ENCODE peak calls at places on chromosomes 7 and 10, in seven cellular contexts. One of them, this sample, is unnamed.
A peak's percentile ranks its signal among the peaks of the same experiment; 100 is the strongest.

GRCh38 chr10:127925471-127926207 is 18.7 kb downstream of the PTPRE start:
- DNase-seq in left colon: no peak
- DNase-seq in neural crest cell: no peak
- DNase-seq in activated CD8-positive, alpha-beta memory T cell treated with anti-CD3 and anti-CD28 coated beads for 48 hours: no peak
- DNase-seq in cardiac muscle cell: no peak
- DNase-seq in Calu3: no peak
- DNase-seq in anterior cingulate cortex: no peak
- DNase-seq in this sample: no peak

GRCh38 chr7:44163591-44163990 is 22.5 kb upstream of the MYL7 start:
- DNase-seq in neural crest cell: no peak
- DNase-seq in anterior cingulate cortex: no peak
- DNase-seq in Calu3: no peak
- DNase-seq in left colon: no peak
- DNase-seq in cardiac muscle cell: no peak
- DNase-seq in activated CD8-positive, alpha-beta memory T cell treated with anti-CD3 and anti-CD28 coated beads for 48 hours: no peak
- DNase-seq in this sample: no peak

GRCh38 chr7:149865437-149865836 is 8.3 kb upstream of the ATP6V0E2 start:
- DNase-seq in cardiac muscle cell: no peak
- DNase-seq in activated CD8-positive, alpha-beta memory T cell treated with anti-CD3 and anti-CD28 coated beads for 48 hours: no peak
- DNase-seq in left colon: no peak
- DNase-seq in Calu3: no peak
- DNase-seq in neural crest cell: no peak
- DNase-seq in anterior cingulate cortex: no peak
- DNase-seq in this sample: no peak

GRCh38 chr10:5515948-5516761 is 8.6 kb upstream of the CALML3 start:
- DNase-seq in cardiac muscle cell: no peak
- DNase-seq in activated CD8-positive, alpha-beta memory T cell treated with anti-CD3 and anti-CD28 coated beads for 48 hours: no peak
- DNase-seq in left colon: no peak
- DNase-seq in neural crest cell: no peak
- DNase-seq in anterior cingulate cortex: no peak
- DNase-seq in Calu3: no peak
- DNase-seq in this sample: no peak

GRCh38 chr7:122989577-122989976 is 5.9 kb downstream of the TAS2R16 start:
- DNase-seq in Calu3: no peak
- DNase-seq in activated CD8-positive, alpha-beta memory T cell treated with anti-CD3 and anti-CD28 coated beads for 48 hours: no peak
- DNase-seq in neural crest cell: no peak
- DNase-seq in anterior cingulate cortex: no peak
- DNase-seq in cardiac muscle cell: no peak
- DNase-seq in left colon: no peak
- DNase-seq in this sample: no peak

GRCh38 chr10:78336402-78336791 is 302.7 kb downstream of the RPS24 start:
- DNase-seq in Calu3: no peak
- DNase-seq in anterior cingulate cortex: no peak
- DNase-seq in neural crest cell: no peak
- DNase-seq in activated CD8-positive, alpha-beta memory T cell treated with anti-CD3 and anti-CD28 coated beads for 48 hours: no peak
- DNase-seq in cardiac muscle cell: no peak
- DNase-seq in left colon: no peak
- DNase-seq in this sample: no peak

GRCh38 chr7:80942261-80943041 is 23.6 kb upstream of the SEMA3C start:
- DNase-seq in neural crest cell: no peak
- DNase-seq in anterior cingulate cortex: no peak
- DNase-seq in left colon: no peak
- DNase-seq in activated CD8-positive, alpha-beta memory T cell treated with anti-CD3 and anti-CD28 coated beads for 48 hours: no peak
- DNase-seq in Calu3: peak; percentile 68
- DNase-seq in cardiac muscle cell: peak; percentile 53
- DNase-seq in this sample: no peak

GRCh38 chr10:86861351-86861750 is 96.1 kb downstream of the MMRN2 start:
- DNase-seq in anterior cingulate cortex: no peak
- DNase-seq in cardiac muscle cell: no peak
- DNase-seq in left colon: no peak
- DNase-seq in activated CD8-positive, alpha-beta memory T cell treated with anti-CD3 and anti-CD28 coated beads for 48 hours: no peak
- DNase-seq in Calu3: no peak
- DNase-seq in neural crest cell: no peak
- DNase-seq in this sample: no peak

This sample was measured in hypothalamus.